ENCODE peak calls at places on chromosomes 5 and 9, in five cellular contexts. U, C, O, T and P are unnamed samples.

GRCh38 chr5:89703799-89704198 is 705.8 kb downstream of the CETN3 start:
- DNase-seq in U (no peak), C (no peak), O (no peak), T (no peak), P (no peak)

GRCh38 chr5:121979691-121980090 is 17.9 kb downstream of the SRFBP1 start:
- DNase-seq in U (no peak), C (no peak), O (no peak), T (no peak), P (no peak)

GRCh38 chr5:134577796-134578577 is 52.5 kb downstream of the JADE2 start:
- DNase-seq in U (peak), C (peak), O (peak), T (no peak), P (peak)

GRCh38 chr5:149240354-149240998 is 31.2 kb upstream of the AFAP1L1 start:
- DNase-seq in U (no peak), C (no peak), O (no peak), T (no peak), P (no peak)

GRCh38 chr9:4994166-4994890 is 9.3 kb downstream of the JAK2 start:
- DNase-seq in U (no peak), C (no peak), O (no peak), T (no peak), P (no peak)

GRCh38 chr5:38446029-38446522 is 110.4 kb downstream of the LIFR start:
- DNase-seq in U (no peak), C (no peak), O (no peak), T (no peak), P (no peak)

GRCh38 chr9:138116521-138116920 is 238.9 kb downstream of the CACNA1B start:
- DNase-seq in U (no peak), C (no peak), O (no peak), T (no peak), P (no peak)

GRCh38 chr9:135702002-135702721 is at the start of gene KCNT1:
- DNase-seq in U (peak), C (peak), O (no peak), T (no peak), P (peak)

GRCh38 chr5:177419045-177419444 is 7.4 kb upstream of the GRK6 start:
- DNase-seq in U (no peak), C (no peak), O (no peak), T (no peak), P (no peak)

GRCh38 chr5:129852747-129853352 is 51.4 kb upstream of the CHSY3 start:
- DNase-seq in U (peak), C (peak), O (peak), T (peak), P (peak)

GRCh38 chr5:172852490-172853354 is 18.7 kb downstream of the ERGIC1 start:
- DNase-seq in U (no peak), C (no peak), O (peak), T (no peak), P (peak)

GRCh38 chr5:60333103-60333502 is 366.9 kb downstream of the DEPDC1B start:
- DNase-seq in U (no peak), C (no peak), O (no peak), T (no peak), P (no peak)

GRCh38 chr5:60335913-60336312 is 364.1 kb downstream of the DEPDC1B start:
- DNase-seq in U (no peak), C (no peak), O (no peak), T (no peak), P (no peak)

GRCh38 chr5:60334281-60334713 is 365.7 kb downstream of the DEPDC1B start:
- DNase-seq in U (no peak), C (no peak), O (peak), T (no peak), P (peak)

DNA sequence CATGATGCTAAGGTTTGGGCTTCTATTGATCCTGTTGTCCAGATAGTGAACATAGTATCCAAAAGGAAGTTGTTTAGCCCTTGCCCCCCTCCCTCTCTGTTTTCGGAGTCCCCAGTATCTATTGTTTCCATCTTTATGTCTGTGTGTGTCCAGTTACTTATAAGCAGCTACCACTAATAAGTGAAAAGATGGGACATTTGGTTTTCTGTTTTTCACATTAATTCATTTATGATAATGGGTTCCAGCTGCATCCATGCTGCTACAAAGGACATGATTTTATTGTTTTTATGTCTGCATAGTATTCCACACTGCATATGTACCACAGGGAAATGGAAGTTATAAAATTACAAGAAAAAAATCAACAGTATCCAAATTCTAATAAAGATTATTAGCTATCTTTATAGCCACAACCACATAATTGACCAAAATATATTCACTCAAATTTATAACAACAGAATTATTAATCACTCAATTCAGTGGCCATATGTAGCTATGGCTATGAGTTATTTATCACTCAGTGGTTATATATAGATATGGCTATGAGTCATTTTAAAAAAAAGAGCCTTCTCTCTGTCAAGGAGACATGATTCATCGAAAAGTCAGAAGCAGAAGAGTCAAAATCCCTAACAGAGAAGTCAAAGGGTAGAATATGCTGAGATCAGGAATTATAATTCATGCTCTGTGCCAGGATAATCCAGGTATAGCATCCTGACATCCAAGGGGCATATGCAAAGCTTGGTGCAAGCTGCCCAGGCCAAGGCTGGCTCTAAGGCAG is 367.5 kb downstream of the DEPDC1B start:
- DNase-seq in U (no peak), C (no peak), O (no peak), T (no peak), P (no peak)
- TF ChIP-seq HDAC2 in U (no peak), C (no peak), O (no peak), T (no peak), P (no peak)

GRCh38 chr5:150263339-150263738 is 26.2 kb downstream of the CAMK2A start:
- DNase-seq in U (no peak), C (no peak), O (no peak), T (no peak), P (no peak)

GRCh38 chr5:150266807-150267408 is 22.7 kb downstream of the CAMK2A start:
- DNase-seq in U (no peak), C (no peak), O (no peak), T (no peak), P (no peak)

GRCh38 chr5:150263801-150264621 is 25.6 kb downstream of the CAMK2A start:
- DNase-seq in U (no peak), C (no peak), O (no peak), T (no peak), P (peak)

GRCh38 chr5:150265984-150266383 is 23.6 kb downstream of the CAMK2A start:
- DNase-seq in U (no peak), C (no peak), O (no peak), T (no peak), P (no peak)

GRCh38 chr5:150264667-150265603 is 24.6 kb downstream of the CAMK2A start:
- DNase-seq in U (no peak), C (no peak), O (no peak), T (no peak), P (no peak)
- TF ChIP-seq HDAC2 in U (no peak), C (no peak), O (no peak), T (no peak), P (no peak)

GRCh38 chr5:141475625-141476131 is at the start of gene PCDHGC3:
- DNase-seq in U (peak), C (no peak), O (peak), T (peak), P (peak)

GRCh38 chr5:141477815-141478214 is 2.0 kb downstream of the PCDHGC3 start:
- DNase-seq in U (no peak), C (no peak), O (no peak), T (no peak), P (no peak)

GRCh38 chr5:141478321-141478945 is 2.7 kb downstream of the PCDHGC3 start:
- DNase-seq in U (peak), C (peak), O (no peak), T (no peak), P (no peak)

GRCh38 chr5:141477169-141477568 is 1.4 kb downstream of the PCDHGC3 start:
- DNase-seq in U (no peak), C (no peak), O (no peak), T (no peak), P (no peak)

DNA sequence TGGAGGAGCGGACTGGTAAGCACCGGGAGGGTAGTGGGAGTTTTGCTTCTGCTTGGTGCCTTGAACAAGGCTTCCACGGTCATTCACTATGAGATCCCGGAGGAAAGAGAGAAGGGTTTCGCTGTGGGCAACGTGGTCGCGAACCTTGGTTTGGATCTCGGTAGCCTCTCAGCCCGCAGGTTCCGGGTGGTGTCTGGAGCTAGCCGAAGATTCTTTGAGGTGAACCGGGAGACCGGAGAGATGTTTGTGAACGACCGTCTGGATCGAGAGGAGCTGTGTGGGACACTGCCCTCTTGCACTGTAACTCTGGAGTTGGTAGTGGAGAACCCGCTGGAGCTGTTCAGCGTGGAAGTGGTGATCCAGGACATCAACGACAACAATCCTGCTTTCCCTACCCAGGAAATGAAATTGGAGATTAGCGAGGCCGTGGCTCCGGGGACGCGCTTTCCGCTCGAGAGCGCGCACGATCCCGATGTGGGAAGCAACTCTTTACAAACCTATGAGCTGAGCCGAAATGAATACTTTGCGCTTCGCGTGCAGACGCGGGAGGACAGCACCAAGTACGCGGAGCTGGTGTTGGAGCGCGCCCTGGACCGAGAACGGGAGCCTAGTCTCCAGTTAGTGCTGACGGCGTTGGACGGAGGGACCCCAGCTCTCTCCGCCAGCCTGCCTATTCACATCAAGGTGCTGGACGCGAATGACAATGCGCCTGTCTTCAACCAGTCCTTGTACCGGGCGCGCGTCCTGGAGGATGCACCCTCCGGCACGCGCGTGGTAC is 555 bp downstream of the PCDHGC3 start:
- DNase-seq in U (peak), C (no peak), O (no peak), T (no peak), P (peak)
- TF ChIP-seq HDAC2 in U (no peak), C (no peak), O (no peak), T (no peak), P (no peak)

DNA sequence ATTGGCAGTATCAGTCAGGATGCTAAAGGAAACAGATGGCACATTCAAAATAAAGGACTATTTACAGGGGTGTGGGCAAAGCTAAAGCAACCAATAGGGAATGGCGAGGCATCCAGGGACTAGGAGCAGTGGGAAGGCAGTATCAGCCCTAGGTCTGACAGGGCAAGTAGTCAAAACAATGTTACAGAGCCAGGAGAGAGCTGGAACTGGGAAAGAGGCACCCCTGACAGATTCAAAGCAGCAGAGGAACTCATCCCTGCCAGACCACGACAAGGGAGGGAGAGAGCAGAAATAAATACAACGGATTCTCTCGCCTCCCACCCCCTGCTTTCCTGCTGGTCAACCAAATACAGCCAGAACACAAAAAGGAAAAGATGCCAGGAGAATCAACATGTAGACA is 371.5 kb downstream of the NR2F1-AS1 start:
- DNase-seq in U (no peak), C (no peak), O (no peak), T (no peak), P (no peak)
- TF ChIP-seq HDAC2 in U (no peak), C (no peak), O (no peak), T (no peak), P (no peak)